ENCODE peak calls at places on chromosomes 13 and 19, in eight cellular contexts. E is neural progenitor cell; F is K562; I is stomach; G is cardiac muscle cell; H is CD4-positive, CD25-positive, alpha-beta regulatory T cell; O is fibroblast of lung; J is iPS DF 6.9. M is an unnamed sample.

GRCh38 chr13:99969368-99969933 is 2.1 kb downstream of the ZIC5 start:
- DNase-seq in F (no peak), O (no peak), I (no peak), G (no peak), J (no peak), E (peak; percentile 58), H (no peak), M (peak; percentile 11)

GRCh38 chr13:60448907-60449510 is 52.0 kb downstream of the TDRD3 start:
- DNase-seq in F (peak; percentile 34), I (no peak), H (no peak), J (peak; percentile 29), G (peak; percentile 74), E (peak; percentile 46), O (peak; percentile 76), M (no peak)

GRCh38 chr19:28971011-28971410 is 241.9 kb downstream of the UQCRFS1 start:
- DNase-seq in O (peak; percentile 12), I (no peak), H (no peak), J (no peak), F (no peak), E (no peak), G (peak; percentile 61), M (no peak)

GRCh38 chr13:78762825-78763224 is 103.9 kb upstream of the OBI1 start:
- DNase-seq in H (no peak), I (no peak), E (no peak), J (no peak), G (no peak), O (no peak), F (no peak), M (no peak)

GRCh38 chr13:33388254-33388998 is 102.9 kb upstream of the STARD13 start:
- DNase-seq in H (no peak), G (no peak), F (no peak), O (no peak), E (no peak), I (peak; percentile 34), J (no peak), M (no peak)

GRCh38 chr13:25691654-25692053 is 319.9 kb downstream of the ATP8A2 start:
- DNase-seq in O (no peak), H (no peak), E (no peak), J (no peak), G (no peak), F (no peak), I (no peak), M (no peak)

GRCh38 chr13:112061367-112062046 is 5.4 kb upstream of the SOX1 start:
- DNase-seq in I (no peak), J (no peak), O (no peak), G (no peak), H (no peak), F (no peak), E (peak; percentile 73), M (no peak)

GRCh38 chr13:109301711-109302110 is 484.7 kb downstream of the IRS2 start:
- DNase-seq in H (no peak), G (no peak), I (no peak), E (no peak), F (no peak), O (no peak), J (no peak), M (no peak)

GRCh38 chr19:30053558-30053957 is 111.5 kb downstream of the URI1 start:
- DNase-seq in I (no peak), H (no peak), O (no peak), G (no peak), F (no peak), J (no peak), E (no peak), M (no peak)

GRCh38 chr13:22793598-22794134 is 387.1 kb upstream of the SGCG start:
- DNase-seq in O (no peak), J (no peak), F (no peak), I (peak; percentile 66), E (no peak), H (no peak), G (no peak), M (peak; percentile 81)

GRCh38 chr13:76980075-76980718 is 11.7 kb upstream of the CLN5 start:
- DNase-seq in I (peak; percentile 84), O (peak; percentile 50), G (peak; percentile 64), F (peak; percentile 75), H (peak; percentile 77), J (no peak), E (peak; percentile 90), M (peak; percentile 92)

GRCh38 chr13:26155568-26155967 is 66.5 kb downstream of the RNF6 start:
- DNase-seq in H (no peak), G (no peak), J (no peak), E (no peak), F (no peak), I (no peak), O (no peak), M (no peak)

GRCh38 chr13:40624338-40624737 is 42.1 kb downstream of the FOXO1 start:
- DNase-seq in E (no peak), G (peak; percentile 23), H (peak; percentile 25), F (no peak), J (no peak), I (no peak), O (peak; percentile 19), M (no peak)

GRCh38 chr13:47463726-47464125 is 537.3 kb downstream of the SUCLA2 start:
- DNase-seq in F (no peak), O (peak; percentile 59), H (no peak), I (no peak), J (no peak), G (peak; percentile 63), E (no peak), M (no peak)

GRCh38 chr13:37870489-37870845 is 895 bp upstream of the TRPC4 start:
- DNase-seq in I (no peak), J (no peak), O (no peak), E (no peak), G (no peak), H (no peak), F (no peak), M (no peak)

GRCh38 chr13:40958655-40959054 is 60.5 kb downstream of the ELF1 start:
- DNase-seq in G (no peak), I (no peak), H (no peak), J (no peak), E (no peak), O (no peak), F (no peak), M (no peak)

GRCh38 chr19:13843104-13843921 is 33.6 kb upstream of the NANOS3 start:
- DNase-seq in G (peak; percentile 74), J (no peak), O (no peak), H (no peak), F (no peak), I (peak; percentile 78), E (peak; percentile 52), M (peak; percentile 66)

GRCh38 chr19:43651758-43652545 is 12.3 kb upstream of the CADM4 start:
- DNase-seq in F (peak; percentile 70), I (peak; percentile 66), E (peak; percentile 75), J (no peak), H (no peak), G (peak; percentile 75), O (peak; percentile 69), M (peak; percentile 76)

GRCh38 chr19:1248454-1249297 is at the start of gene MIDN:
- DNase-seq in I (peak; percentile 90), H (peak; percentile 80), F (peak; percentile 64), J (no peak), O (peak; percentile 90), G (peak; percentile 93), E (peak; percentile 90), M (peak; percentile 86)

GRCh38 chr19:8629996-8630683 is at the start of gene NFILZ:
- DNase-seq in F (no peak), E (no peak), G (no peak), J (no peak), H (no peak), O (no peak), I (no peak), M (no peak)

GRCh38 chr19:8629184-8629583 is 1.2 kb upstream of the NFILZ start:
- DNase-seq in O (no peak), I (no peak), H (no peak), E (no peak), J (no peak), F (no peak), G (no peak), M (no peak)

GRCh38 chr19:8630796-8631424 is 477 bp downstream of the NFILZ start:
- DNase-seq in I (no peak), J (no peak), O (no peak), E (peak; percentile 56), H (no peak), G (no peak), F (no peak), M (no peak)

GRCh38 chr19:8631425-8631819 is 989 bp downstream of the NFILZ start:
- DNase-seq in I (no peak), E (peak; percentile 87), F (no peak), J (no peak), O (peak; percentile 61), G (peak; percentile 84), H (no peak), M (no peak)

GRCh38 chr19:8626823-8627222 is 3.6 kb upstream of the NFILZ start:
- DNase-seq in J (no peak), I (no peak), O (no peak), E (no peak), H (no peak), G (no peak), F (no peak), M (no peak)
- H3K36me3 ChIP-seq in J (no peaks in the 10 kb centered on the region), I (no peaks in the 10 kb centered on the region), O (no peaks in the 10 kb centered on the region), E (no peaks in the 10 kb centered on the region), H (no peaks in the 10 kb centered on the region), G (no peaks in the 10 kb centered on the region), F (no peaks in the 10 kb centered on the region), M (no peaks in the 10 kb centered on the region)

GRCh38 chr19:33395561-33396550 is 22.3 kb downstream of the CEBPG start:
- DNase-seq in F (no peak), H (no peak), I (peak; percentile 68), G (peak; percentile 73), J (no peak), E (no peak), O (peak; percentile 46), M (peak; percentile 32)
- H3K4me1 ChIP-seq in F (peaks cover 59% of the 10 kb centered on the region), H (no peaks in the 10 kb centered on the region), I (peaks cover 67% of the 10 kb centered on the region), G (no peaks in the 10 kb centered on the region), J (peaks cover 10% of the 10 kb centered on the region), E (no peaks in the 10 kb centered on the region), O (peaks cover 18% of the 10 kb centered on the region), M (peaks cover 9% of the 10 kb centered on the region)

GRCh38 chr19:49107625-49108459 is 6.3 kb upstream of the LIN7B start:
- DNase-seq in F (no peak), G (no peak), E (no peak), I (no peak), J (no peak), H (no peak), O (no peak), M (no peak)
- H3K36me3 ChIP-seq in F (peaks cover 71% of the 10 kb centered on the region), G (peaks cover 35% of the 10 kb centered on the region), E (no peaks in the 10 kb centered on the region), I (peaks cover 55% of the 10 kb centered on the region), J (peaks cover 47% of the 10 kb centered on the region), H (peaks cover 40% of the 10 kb centered on the region), O (peaks cover 38% of the 10 kb centered on the region), M (peaks cover 3% of the 10 kb centered on the region)

GRCh38 chr19:4372630-4373367 is 27.5 kb downstream of the SH3GL1 start:
- DNase-seq in G (no peak), H (no peak), F (no peak), O (no peak), E (no peak), I (no peak), J (no peak), M (no peak)

GRCh38 chr19:4370418-4371041 is 27.2 kb downstream of the MPND start:
- DNase-seq in G (no peak), E (no peak), F (no peak), O (no peak), J (no peak), H (no peak), I (no peak), M (no peak)

GRCh38 chr19:4371209-4371897 is 28.0 kb downstream of the MPND start:
- DNase-seq in G (no peak), J (no peak), H (no peak), F (no peak), O (no peak), I (no peak), E (no peak), M (no peak)

GRCh38 chr19:4373601-4374441 is 26.5 kb downstream of the SH3GL1 start:
- DNase-seq in J (no peak), G (peak; percentile 43), O (peak; percentile 55), I (no peak), F (no peak), E (no peak), H (no peak), M (no peak)

GRCh38 chr19:4371898-4372629 is 28.3 kb downstream of the SH3GL1 start:
- DNase-seq in H (no peak), G (no peak), I (no peak), J (no peak), O (no peak), F (peak; percentile 55), E (no peak), M (no peak)
- H3K4me1 ChIP-seq in H (peaks cover 65% of the 10 kb centered on the region), G (peaks cover 31% of the 10 kb centered on the region), I (peaks cover 99% of the 10 kb centered on the region), J (peaks cover 29% of the 10 kb centered on the region), O (peaks cover 55% of the 10 kb centered on the region), F (peaks cover 93% of the 10 kb centered on the region), E (peaks cover 39% of the 10 kb centered on the region), M (peaks cover 35% of the 10 kb centered on the region)

M was measured in Caco-2.